ENCODE peak calls at places on chromosomes 4 and X, in seven cellular contexts. Y, Q, O, N, L, U and T are unnamed samples.

GRCh38 chrX:46978341-46979291 is 66.4 kb downstream of the JADE3 start:
- DNase-seq in Y (peak; percentile 75), Q (peak; percentile 53), O (peak; percentile 73), N (peak; percentile 84), L (peak; percentile 81), U (peak; percentile 79), T (peak; percentile 88)

GRCh38 chr4:161546902-161547301 is 616.9 kb downstream of the FSTL5 start:
- DNase-seq in Y (no peak), Q (no peak), O (no peak), N (no peak), L (no peak), U (no peak), T (no peak)

GRCh38 chr4:18568600-18568999 is 547.0 kb upstream of the LCORL start:
- DNase-seq in Y (no peak), Q (no peak), O (peak; percentile 3), N (no peak), L (no peak), U (peak; percentile 39), T (no peak)

GRCh38 chrX:11531226-11531625 is 134.5 kb downstream of the ARHGAP6 start:
- DNase-seq in Y (no peak), Q (no peak), O (peak; percentile 30), N (no peak), L (peak; percentile 22), U (no peak), T (peak; percentile 33)

GRCh38 chr4:8332891-8333331 is 63.4 kb downstream of the HTRA3 start:
- DNase-seq in Y (no peak), Q (no peak), O (no peak), N (no peak), L (no peak), U (no peak), T (no peak)

GRCh38 chr4:43782391-43782790 is 666.2 kb downstream of the KCTD8 start:
- DNase-seq in Y (no peak), Q (no peak), O (no peak), N (no peak), L (no peak), U (no peak), T (no peak)

GRCh38 chrX:88244066-88244465 is 503.0 kb upstream of the CPXCR1 start:
- DNase-seq in Y (peak; percentile 37), Q (peak; percentile 15), O (no peak), N (no peak), L (no peak), U (no peak), T (no peak)

GRCh38 chrX:283115-283845 is 2.1 kb downstream of the PLCXD1 start:
- DNase-seq in Y (peak; percentile 96), Q (peak; percentile 88), O (peak; percentile 90), N (peak; percentile 90), L (peak; percentile 83), U (peak; percentile 98), T (peak; percentile 83)

GRCh38 chr4:162891788-162892707 is 274.6 kb downstream of the NAF1 start:
- DNase-seq in Y (no peak), Q (no peak), O (peak; percentile 4), N (no peak), L (no peak), U (peak; percentile 70), T (peak; percentile 18)

GRCh38 chrX:45424341-45424740 is 223.7 kb upstream of the DIPK2B start:
- DNase-seq in Y (no peak), Q (no peak), O (no peak), N (no peak), L (no peak), U (no peak), T (no peak)

GRCh38 chrX:72630185-72630584 is 57.5 kb upstream of the HDAC8 start:
- DNase-seq in Y (no peak), Q (no peak), O (no peak), N (no peak), L (no peak), U (no peak), T (no peak)
- H2BK120ac ChIP-seq in Y (no peak overlapping the region), Q (no peak overlapping the region), O (no peak overlapping the region), N (no peak overlapping the region), L (no peak overlapping the region), U (no peak overlapping the region), T (no peak overlapping the region)

DNA sequence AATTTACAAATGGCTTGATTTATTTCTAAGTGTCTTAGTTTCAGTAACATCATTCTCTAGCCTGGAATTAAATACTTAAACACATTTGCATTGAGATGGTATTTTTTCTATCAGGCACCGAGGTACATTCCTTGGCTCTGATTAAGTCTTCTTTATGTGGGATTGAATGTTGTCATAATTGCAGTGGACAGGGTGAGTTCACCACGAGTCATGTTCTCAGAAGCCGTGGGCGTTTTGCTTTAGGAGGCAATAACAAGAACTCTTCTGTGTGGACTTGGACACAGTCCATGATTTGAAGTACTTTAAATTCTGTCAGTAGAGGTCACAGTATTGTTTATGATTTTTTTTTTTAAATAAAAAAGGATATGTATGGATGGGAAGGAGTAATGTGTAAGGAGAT is 57.1 kb upstream of the EFHC2 start:
- DNase-seq in Y (no peak), Q (no peak), O (peak; percentile 60), N (no peak), L (peak; percentile 96), U (no peak), T (peak; percentile 63)
- H2AK5ac ChIP-seq in Y (no peak overlapping the region), Q (no peak overlapping the region), O (no peak overlapping the region), N (no peak overlapping the region), L (no peak overlapping the region), U (no peak overlapping the region), T (no peak overlapping the region)

DNA sequence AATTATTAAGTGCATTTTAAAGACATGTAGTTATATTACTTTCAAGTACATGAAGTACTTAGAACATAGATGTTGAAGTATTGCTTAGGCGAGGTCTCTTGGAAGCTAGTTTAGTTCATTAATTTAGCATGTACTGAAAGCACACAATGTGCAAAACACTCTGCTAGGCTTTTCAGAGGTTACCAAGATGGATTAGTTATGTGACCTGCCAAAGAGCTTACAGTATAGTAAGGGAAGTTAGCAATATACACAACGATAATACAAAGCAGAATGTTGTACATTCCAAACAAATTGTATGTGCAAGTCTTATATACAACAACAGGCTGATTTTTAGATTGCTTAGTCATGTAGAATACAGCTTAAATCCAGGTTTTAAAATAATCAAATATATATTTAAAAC is 118.5 kb upstream of the NRK start:
- DNase-seq in Y (no peak), Q (no peak), O (no peak), N (no peak), L (no peak), U (no peak), T (no peak)
- H2BK120ac ChIP-seq in Y (no peak overlapping the region), Q (no peak overlapping the region), O (no peak overlapping the region), N (no peak overlapping the region), L (no peak overlapping the region), U (no peak overlapping the region), T (no peak overlapping the region)

DNA sequence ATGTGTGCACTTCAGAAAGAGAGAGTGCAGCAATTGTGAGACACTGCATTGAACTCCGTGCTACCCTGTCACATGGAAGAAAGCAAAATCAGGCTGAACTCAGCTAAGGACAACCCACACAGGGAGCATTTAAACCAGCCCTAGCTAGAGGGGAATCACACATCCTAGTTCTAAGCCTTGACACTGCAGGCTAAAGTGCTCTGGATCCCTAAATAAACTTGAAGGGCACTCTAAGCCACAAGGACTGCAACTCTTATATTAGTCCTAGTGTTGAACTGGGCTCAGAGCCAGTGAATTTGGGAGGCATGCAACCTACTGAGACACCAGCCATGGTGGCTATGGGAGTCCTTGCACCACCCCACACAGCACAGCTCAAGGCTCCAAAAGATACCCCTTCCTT is 311.9 kb downstream of the OPHN1 start:
- DNase-seq in Y (no peak), Q (no peak), O (no peak), N (no peak), L (no peak), U (no peak), T (no peak)
- H2AK5ac ChIP-seq in Y (no peak overlapping the region), Q (no peak overlapping the region), O (no peak overlapping the region), N (no peak overlapping the region), L (no peak overlapping the region), U (no peak overlapping the region), T (no peak overlapping the region)

DNA sequence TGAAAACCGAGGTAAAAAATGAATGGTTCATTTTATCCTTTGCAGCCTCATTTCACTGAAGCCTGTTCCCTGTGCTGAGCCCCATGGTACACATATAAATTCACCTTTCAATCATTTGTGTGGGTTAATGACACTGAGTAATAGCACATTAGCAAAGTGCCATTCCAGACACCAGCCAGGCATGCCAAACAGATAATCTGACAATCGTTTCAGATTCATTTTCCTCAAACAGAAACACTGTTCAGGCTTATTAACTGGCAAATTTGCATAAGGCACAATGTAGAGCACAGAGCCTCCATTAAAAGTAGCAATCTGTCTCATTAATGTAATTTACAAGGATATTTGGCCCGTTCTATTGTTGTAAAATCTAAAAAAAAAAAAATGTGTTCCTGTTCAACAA is 76.2 kb downstream of the UNC5C start:
- DNase-seq in Y (no peak), Q (no peak), O (no peak), N (no peak), L (no peak), U (no peak), T (no peak)
- H2BK120ac ChIP-seq in Y (no peak overlapping the region), Q (no peak overlapping the region), O (no peak overlapping the region), N (no peak overlapping the region), L (no peak overlapping the region), U (no peak overlapping the region), T (no peak overlapping the region)

DNA sequence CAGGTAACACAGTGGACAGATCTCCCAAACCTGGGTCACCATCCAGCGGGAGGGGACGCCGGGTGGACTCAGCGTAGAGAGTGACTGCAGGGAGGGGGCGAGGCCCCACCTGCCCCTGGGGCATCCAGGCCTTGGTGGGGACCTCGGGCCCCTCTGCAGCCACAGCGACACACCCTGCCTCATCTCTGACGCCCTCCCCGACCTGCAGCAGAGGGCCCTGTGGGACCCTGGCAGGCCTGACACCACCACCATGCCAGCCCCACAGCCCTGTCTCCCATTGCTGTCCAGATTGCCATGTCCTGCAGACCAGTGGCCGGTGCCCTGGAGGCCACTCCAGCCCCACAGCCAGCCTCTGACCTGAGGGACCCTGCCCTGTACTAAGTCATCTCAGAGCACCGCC is 45.2 kb downstream of the FAM53A start:
- DNase-seq in Y (no peak), Q (no peak), O (no peak), N (no peak), L (no peak), U (no peak), T (no peak)
- H2AK5ac ChIP-seq in Y (no peak overlapping the region), Q (no peak overlapping the region), O (no peak overlapping the region), N (no peak overlapping the region), L (no peak overlapping the region), U (no peak overlapping the region), T (no peak overlapping the region)

DNA sequence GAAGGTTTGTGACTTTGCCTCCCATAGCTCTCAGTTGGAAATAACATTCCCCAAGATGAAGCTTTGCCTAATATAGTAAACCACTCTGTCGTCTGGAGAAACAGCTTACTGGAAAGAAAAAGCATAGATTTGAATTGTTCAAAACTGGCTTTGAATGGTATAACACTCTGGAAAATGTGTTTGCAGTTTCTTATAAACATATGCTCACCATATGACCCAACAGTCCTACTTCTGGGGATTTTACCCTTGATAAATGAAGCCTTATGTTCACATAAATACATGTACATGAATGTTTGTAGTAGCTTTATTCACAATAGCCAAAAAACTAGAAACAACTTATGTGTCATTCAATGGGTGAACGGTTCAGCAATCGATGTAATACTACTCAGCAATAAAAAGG is 10.2 kb downstream of the VEGFD start:
- DNase-seq in Y (no peak), Q (no peak), O (no peak), N (no peak), L (peak; percentile 38), U (no peak), T (no peak)
- H2BK120ac ChIP-seq in Y (no peak overlapping the region), Q (no peak overlapping the region), O (no peak overlapping the region), N (no peak overlapping the region), L (no peak overlapping the region), U (no peak overlapping the region), T (no peak overlapping the region)